ENCODE peak calls at places on chromosomes 3 and 15, in five cellular contexts. K is lower leg skin, Q is stomach, I is epithelial cell of esophagus, A is MM.1S. C is an unnamed sample.

GRCh38 chr15:77335298-77335697 is 84.6 kb downstream of the PEAK1 start:
- DNase-seq in K (no peak), Q (no peak), I (peak; percentile 6), A (no peak), C (no peak)

GRCh38 chr3:46863261-46863782 is at the start of gene MYL3:
- DNase-seq in K (peak; percentile 74), Q (no peak), I (no peak), A (no peak), C (no peak)

GRCh38 chr3:39212665-39213064 is 20.3 kb upstream of the XIRP1 start:
- DNase-seq in K (no peak), Q (no peak), I (no peak), A (no peak), C (no peak)

GRCh38 chr3:71189480-71189879 is 394.0 kb downstream of the FOXP1 start:
- DNase-seq in K (no peak), Q (no peak), I (no peak), A (no peak), C (no peak)

GRCh38 chr3:66803206-66803605 is 194.9 kb upstream of the KBTBD8 start:
- DNase-seq in K (no peak), Q (no peak), I (no peak), A (no peak), C (no peak)

GRCh38 chr15:63276342-63277043 is 912 bp upstream of the APH1B start:
- DNase-seq in K (no peak), Q (no peak), I (no peak), A (no peak), C (no peak)

GRCh38 chr3:125077864-125078263 is 22.1 kb upstream of the HEG1 start:
- DNase-seq in K (no peak), Q (no peak), I (no peak), A (no peak), C (no peak)

GRCh38 chr3:32961189-32961715 is 9.8 kb downstream of the CCR4 start:
- DNase-seq in K (peak; percentile 74), Q (no peak), I (no peak), A (no peak), C (no peak)

GRCh38 chr3:156246939-156247725 is 126.8 kb downstream of the KCNAB1 start:
- DNase-seq in K (no peak), Q (no peak), I (peak; percentile 73), A (no peak), C (no peak)

GRCh38 chr3:110343945-110344344 is 727.7 kb upstream of the NECTIN3 start:
- DNase-seq in K (no peak), Q (no peak), I (no peak), A (no peak), C (no peak)

GRCh38 chr3:115081444-115081843 is 65.6 kb downstream of the ZBTB20 start:
- DNase-seq in K (no peak), Q (no peak), I (no peak), A (no peak), C (no peak)

GRCh38 chr15:73476704-73477216 is 33.8 kb downstream of the REC114 start:
- DNase-seq in K (no peak), Q (no peak), I (no peak), A (no peak), C (no peak)

GRCh38 chr3:186365202-186365974 is 3.4 kb upstream of the DGKG start:
- DNase-seq in K (no peak), Q (no peak), I (peak; percentile 17), A (no peak), C (no peak)

GRCh38 chr3:53142986-53143385 is 12.8 kb upstream of the RFT1 start:
- DNase-seq in K (no peak), Q (no peak), I (no peak), A (no peak), C (no peak)

GRCh38 chr3:115670911-115671310 is 47.6 kb downstream of the GAP43 start:
- DNase-seq in K (no peak), Q (no peak), I (no peak), A (no peak), C (no peak)

GRCh38 chr3:135237371-135237770 is 442.3 kb downstream of the EPHB1 start:
- DNase-seq in K (no peak), Q (no peak), I (no peak), A (no peak), C (no peak)
- TF ChIP-seq CTCF in K (no peak), Q (no peak), I (no peak), A (no peak), C (peak; percentile 7)

DNA sequence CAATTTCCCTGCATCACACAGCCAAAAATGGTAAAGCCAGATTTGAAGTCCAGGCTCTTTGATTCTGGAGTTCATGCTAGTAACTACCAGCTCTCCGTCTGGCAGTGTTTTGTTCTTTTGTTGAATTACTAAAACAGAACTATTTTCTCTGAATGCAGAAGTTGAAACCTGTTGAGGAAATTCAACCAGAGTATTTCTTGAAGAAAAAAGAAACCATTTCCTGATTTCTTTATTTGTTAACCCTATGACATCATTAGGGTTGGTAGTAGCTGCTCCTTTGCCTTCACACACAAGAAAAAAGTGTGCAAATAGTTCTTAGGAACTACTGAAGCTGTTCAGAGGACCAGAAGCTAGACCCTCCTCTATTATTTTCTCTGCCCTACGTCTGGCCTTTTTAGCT is 34.4 kb downstream of the CRTC3 start:
- DNase-seq in K (no peak), Q (no peak), I (no peak), A (no peak), C (peak; percentile 41)
- H3K4me3 ChIP-seq in K (no peak overlapping the region), Q (no peak overlapping the region), I (no peak overlapping the region), A (no peak overlapping the region), C (no peak overlapping the region)

GRCh38 chr3:138049157-138049919 is 39.4 kb downstream of the CLDN18 start:
- DNase-seq in K (no peak), Q (no peak), I (no peak), A (no peak), C (no peak)
- TF ChIP-seq CTCF in K (no peak), Q (peak; percentile 13), I (no peak), A (no peak), C (peak; percentile 30)

GRCh38 chr15:87575896-87576295 is 680.6 kb downstream of the NTRK3 start:
- DNase-seq in K (no peak), Q (no peak), I (no peak), A (no peak), C (no peak)
- H3K4me3 ChIP-seq in K (no peak overlapping the region), Q (no peak overlapping the region), I (no peak overlapping the region), A (no peak overlapping the region), C (no peak overlapping the region)

GRCh38 chr3:167493240-167493639 is 19.4 kb upstream of the SERPINI2 start:
- DNase-seq in K (no peak), Q (no peak), I (peak; percentile 4), A (no peak), C (no peak)
- TF ChIP-seq CTCF in K (no peak), Q (no peak), I (peak; percentile 31), A (peak; percentile 38), C (peak; percentile 46)

DNA sequence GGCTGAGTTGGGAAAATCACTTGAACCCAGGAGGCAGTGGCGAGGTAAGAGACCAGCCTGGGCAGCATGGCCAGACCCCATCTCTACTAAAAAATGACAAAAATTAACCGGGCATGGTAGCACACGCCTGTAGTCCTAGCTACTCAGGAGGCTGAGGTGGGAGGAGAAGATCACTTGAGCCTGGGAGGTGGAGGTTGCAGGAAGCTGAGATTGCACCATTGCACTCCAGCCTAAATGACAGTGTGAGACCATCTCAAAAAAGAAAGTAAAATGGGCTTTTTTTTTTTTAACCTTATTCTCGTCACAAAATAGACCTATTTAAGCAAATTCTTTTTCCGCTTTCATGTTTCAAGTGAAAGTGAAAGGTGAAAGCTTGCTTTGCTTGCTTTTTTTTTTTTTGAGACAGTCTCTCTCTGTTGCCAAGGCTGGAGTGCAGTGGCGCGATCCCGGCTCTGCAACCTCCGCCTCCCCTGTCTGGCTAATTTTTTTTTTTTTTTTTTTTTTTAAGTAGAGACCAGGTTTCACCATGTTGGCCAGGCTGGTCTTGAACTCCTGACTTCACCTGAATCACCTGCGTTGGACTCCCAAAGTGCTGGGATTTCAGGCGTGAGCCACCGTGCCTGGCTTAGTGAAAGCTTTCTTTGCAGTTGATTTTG is 3.6 kb downstream of the PDIA3 start:
- DNase-seq in K (no peak), Q (peak; percentile 34), I (no peak), A (peak; percentile 84), C (peak; percentile 80)
- H3K4me3 ChIP-seq in K (no peak overlapping the region), Q (peak overlapping the region; percentile 76), I (no peak overlapping the region), A (no peak overlapping the region), C (peak overlapping the region; percentile 51)

GRCh38 chr3:177521305-177521704 is 324.0 kb upstream of the TBL1XR1 start:
- DNase-seq in K (no peak), Q (peak; percentile 77), I (peak; percentile 90), A (no peak), C (no peak)
- TF ChIP-seq CTCF in K (no peak), Q (peak; percentile 61), I (peak; percentile 77), A (no peak), C (no peak)

C was measured in GM06990.